ENCODE peak calls at places on chromosomes 2 and 18, in six cellular contexts. One of them, this sample, is unnamed.

GRCh38 chr2:10536569-10537133 is 88.5 kb upstream of the ODC1 start:
- DNase-seq in Peyer's patch: no peak
- DNase-seq in HTR-8/SVneo: no peak
- DNase-seq in naive B cell: no peak
- DNase-seq in NCI-H1417: no peak
- DNase-seq in HT1080: peak; percentile 20
- DNase-seq in this sample: peak; percentile 40

GRCh38 chr2:7007846-7008741 is 90.9 kb downstream of the RNF144A start:
- DNase-seq in Peyer's patch: peak; percentile 81
- DNase-seq in HTR-8/SVneo: no peak
- DNase-seq in naive B cell: no peak
- DNase-seq in NCI-H1417: no peak
- DNase-seq in HT1080: peak; percentile 83
- DNase-seq in this sample: peak; percentile 69

GRCh38 chr18:54742120-54742519 is 86.2 kb upstream of the RAB27B start:
- DNase-seq in Peyer's patch: no peak
- DNase-seq in HTR-8/SVneo: no peak
- DNase-seq in naive B cell: no peak
- DNase-seq in NCI-H1417: no peak
- DNase-seq in HT1080: no peak
- DNase-seq in this sample: no peak

GRCh38 chr2:173119069-173119807 is 43.6 kb downstream of the MAP3K20 start:
- DNase-seq in Peyer's patch: no peak
- DNase-seq in HTR-8/SVneo: no peak
- DNase-seq in naive B cell: no peak
- DNase-seq in NCI-H1417: no peak
- DNase-seq in HT1080: no peak
- DNase-seq in this sample: no peak

GRCh38 chr18:60277855-60278480 is 94.6 kb downstream of the MC4R start:
- DNase-seq in Peyer's patch: no peak
- DNase-seq in HTR-8/SVneo: peak; percentile 10
- DNase-seq in naive B cell: no peak
- DNase-seq in NCI-H1417: no peak
- DNase-seq in HT1080: peak; percentile 71
- DNase-seq in this sample: peak; percentile 97

GRCh38 chr2:80014637-80015036 is 289.9 kb downstream of the LRRTM1 start:
- DNase-seq in Peyer's patch: no peak
- DNase-seq in HTR-8/SVneo: no peak
- DNase-seq in naive B cell: no peak
- DNase-seq in NCI-H1417: no peak
- DNase-seq in HT1080: no peak
- DNase-seq in this sample: no peak

GRCh38 chr2:205808493-205809121 is 126.3 kb downstream of the NRP2 start:
- DNase-seq in Peyer's patch: no peak
- DNase-seq in HTR-8/SVneo: no peak
- DNase-seq in naive B cell: no peak
- DNase-seq in NCI-H1417: no peak
- DNase-seq in HT1080: no peak
- DNase-seq in this sample: no peak

GRCh38 chr18:48975817-48976649 is 25.3 kb upstream of the SMAD7 start:
- DNase-seq in Peyer's patch: peak; percentile 77
- DNase-seq in HTR-8/SVneo: peak; percentile 80
- DNase-seq in naive B cell: peak; percentile 31
- DNase-seq in NCI-H1417: peak; percentile 87
- DNase-seq in HT1080: no peak
- DNase-seq in this sample: peak; percentile 58

GRCh38 chr2:238060096-238060541 is 682 bp upstream of the SCLY start:
- DNase-seq in Peyer's patch: no peak
- DNase-seq in HTR-8/SVneo: peak; percentile 12
- DNase-seq in naive B cell: no peak
- DNase-seq in NCI-H1417: no peak
- DNase-seq in HT1080: peak; percentile 32
- DNase-seq in this sample: no peak

GRCh38 chr2:132547089-132547687 is 122.8 kb downstream of the LYPD1 start:
- DNase-seq in Peyer's patch: peak; percentile 85
- DNase-seq in HTR-8/SVneo: peak; percentile 61
- DNase-seq in naive B cell: no peak
- DNase-seq in NCI-H1417: peak; percentile 4
- DNase-seq in HT1080: peak; percentile 52
- DNase-seq in this sample: peak; percentile 82

GRCh38 chr2:109062558-109063325 is 66.3 kb upstream of the SH3RF3 start:
- DNase-seq in Peyer's patch: no peak
- DNase-seq in HTR-8/SVneo: no peak
- DNase-seq in naive B cell: no peak
- DNase-seq in NCI-H1417: peak; percentile 29
- DNase-seq in HT1080: no peak
- DNase-seq in this sample: peak; percentile 22

GRCh38 chr2:223797073-223797472 is 40.3 kb downstream of the AP1S3 start:
- DNase-seq in Peyer's patch: peak; percentile 61
- DNase-seq in HTR-8/SVneo: no peak
- DNase-seq in naive B cell: no peak
- DNase-seq in NCI-H1417: no peak
- DNase-seq in HT1080: peak; percentile 75
- DNase-seq in this sample: peak; percentile 94

GRCh38 chr2:133379159-133379558 is 189.1 kb downstream of the NCKAP5 start:
- DNase-seq in Peyer's patch: no peak
- DNase-seq in HTR-8/SVneo: no peak
- DNase-seq in naive B cell: no peak
- DNase-seq in NCI-H1417: no peak
- DNase-seq in HT1080: no peak
- DNase-seq in this sample: no peak

GRCh38 chr18:8830067-8831060 is 125.0 kb downstream of the MTCL1 start:
- DNase-seq in Peyer's patch: no peak
- DNase-seq in HTR-8/SVneo: no peak
- DNase-seq in naive B cell: no peak
- DNase-seq in NCI-H1417: no peak
- DNase-seq in HT1080: no peak
- DNase-seq in this sample: no peak

GRCh38 chr2:194087569-194087968 is 1569.5 kb upstream of the SLC39A10 start:
- DNase-seq in Peyer's patch: no peak
- DNase-seq in HTR-8/SVneo: no peak
- DNase-seq in naive B cell: no peak
- DNase-seq in NCI-H1417: no peak
- DNase-seq in HT1080: no peak
- DNase-seq in this sample: peak; percentile 23

GRCh38 chr2:121234791-121235190 is 50.2 kb downstream of the TFCP2L1 start:
- DNase-seq in Peyer's patch: no peak
- DNase-seq in HTR-8/SVneo: no peak
- DNase-seq in naive B cell: no peak
- DNase-seq in NCI-H1417: no peak
- DNase-seq in HT1080: no peak
- DNase-seq in this sample: no peak

GRCh38 chr2:322326-322725 is 34.4 kb upstream of the ALKAL2 start:
- DNase-seq in Peyer's patch: no peak
- DNase-seq in HTR-8/SVneo: no peak
- DNase-seq in naive B cell: no peak
- DNase-seq in NCI-H1417: no peak
- DNase-seq in HT1080: no peak
- DNase-seq in this sample: no peak

GRCh38 chr2:199757466-199757865 is 93.5 kb downstream of the FTCDNL1 start:
- DNase-seq in Peyer's patch: no peak
- DNase-seq in HTR-8/SVneo: no peak
- DNase-seq in naive B cell: no peak
- DNase-seq in NCI-H1417: no peak
- DNase-seq in HT1080: peak; percentile 10
- DNase-seq in this sample: no peak

GRCh38 chr2:56132138-56132537 is 51.7 kb upstream of the CCDC85A start:
- DNase-seq in Peyer's patch: no peak
- DNase-seq in HTR-8/SVneo: peak; percentile 37
- DNase-seq in naive B cell: no peak
- DNase-seq in NCI-H1417: peak; percentile 46
- DNase-seq in HT1080: peak; percentile 46
- DNase-seq in this sample: peak; percentile 71

GRCh38 chr2:239942090-239942489 is 83.1 kb downstream of the NDUFA10 start:
- DNase-seq in Peyer's patch: no peak
- DNase-seq in HTR-8/SVneo: no peak
- DNase-seq in naive B cell: no peak
- DNase-seq in NCI-H1417: no peak
- DNase-seq in HT1080: no peak
- DNase-seq in this sample: no peak

GRCh38 chr2:130823886-130824491 is 12.7 kb upstream of the ARHGEF4 start:
- DNase-seq in Peyer's patch: no peak
- DNase-seq in HTR-8/SVneo: no peak
- DNase-seq in naive B cell: no peak
- DNase-seq in NCI-H1417: no peak
- DNase-seq in HT1080: no peak
- DNase-seq in this sample: no peak

GRCh38 chr18:59769105-59769865 is 72.1 kb upstream of the CCBE1 start:
- DNase-seq in Peyer's patch: no peak
- DNase-seq in HTR-8/SVneo: no peak
- DNase-seq in naive B cell: no peak
- DNase-seq in NCI-H1417: no peak
- DNase-seq in HT1080: no peak
- DNase-seq in this sample: no peak

GRCh38 chr2:172288603-172289002 is 138.8 kb upstream of the ITGA6 start:
- DNase-seq in Peyer's patch: no peak
- DNase-seq in HTR-8/SVneo: no peak
- DNase-seq in naive B cell: no peak
- DNase-seq in NCI-H1417: no peak
- DNase-seq in HT1080: peak; percentile 80
- DNase-seq in this sample: peak; percentile 88

GRCh38 chr18:50527636-50528307 is 32.1 kb upstream of the MAPK4 start:
- DNase-seq in Peyer's patch: no peak
- DNase-seq in HTR-8/SVneo: no peak
- DNase-seq in naive B cell: no peak
- DNase-seq in NCI-H1417: no peak
- DNase-seq in HT1080: no peak
- DNase-seq in this sample: no peak

GRCh38 chr2:235670974-235671787 is 177.3 kb downstream of the AGAP1 start:
- DNase-seq in Peyer's patch: no peak
- DNase-seq in HTR-8/SVneo: no peak
- DNase-seq in naive B cell: no peak
- DNase-seq in NCI-H1417: peak; percentile 59
- DNase-seq in HT1080: no peak
- DNase-seq in this sample: no peak

GRCh38 chr2:109214651-109215371 is 85.8 kb downstream of the SH3RF3 start:
- DNase-seq in Peyer's patch: no peak
- DNase-seq in HTR-8/SVneo: no peak
- DNase-seq in naive B cell: no peak
- DNase-seq in NCI-H1417: no peak
- DNase-seq in HT1080: no peak
- DNase-seq in this sample: no peak

GRCh38 chr2:219459460-219460311 is 25.0 kb downstream of the SPEG start:
- DNase-seq in Peyer's patch: peak; percentile 75
- DNase-seq in HTR-8/SVneo: peak; percentile 84
- DNase-seq in naive B cell: peak; percentile 27
- DNase-seq in NCI-H1417: peak; percentile 35
- DNase-seq in HT1080: peak; percentile 48
- DNase-seq in this sample: peak; percentile 51

GRCh38 chr2:119252186-119253113 is 28.8 kb downstream of the STEAP3 start:
- DNase-seq in Peyer's patch: peak; percentile 7
- DNase-seq in HTR-8/SVneo: peak; percentile 62
- DNase-seq in naive B cell: no peak
- DNase-seq in NCI-H1417: no peak
- DNase-seq in HT1080: peak; percentile 98
- DNase-seq in this sample: peak; percentile 94

This sample was measured in PC-3.